ENCODE peak calls at places on chromosome 5, in nine cellular contexts. M, W, V, U, T, O, F, Z and N are unnamed samples.

GRCh38 chr5:58184910-58185309 is 275.0 kb downstream of the PLK2 start:
- DNase-seq in M (no peak), F (peak; percentile 74), W (no peak), U (peak; percentile 9), Z (peak; percentile 59), T (no peak), V (peak; percentile 50), O (peak; percentile 62), N (no peak)

GRCh38 chr5:76790632-76791290 is 28.1 kb upstream of the F2RL1 start:
- DNase-seq in F (peak; percentile 100), M (no peak), W (no peak), O (peak; percentile 97), T (no peak), U (peak; percentile 90), V (peak; percentile 100), Z (peak; percentile 58), N (no peak)

GRCh38 chr5:143499480-143500114 is 96.1 kb upstream of the NR3C1 start:
- DNase-seq in Z (no peak), M (no peak), F (no peak), U (no peak), O (no peak), W (no peak), V (no peak), T (no peak), N (no peak)

GRCh38 chr5:153598099-153598498 is 107.6 kb downstream of the GRIA1 start:
- DNase-seq in Z (no peak), O (no peak), M (no peak), V (no peak), T (no peak), F (no peak), U (no peak), W (no peak), N (no peak)

GRCh38 chr5:149024477-149024876 is 38.4 kb downstream of the SH3TC2 start:
- DNase-seq in M (no peak), U (no peak), T (no peak), O (no peak), F (no peak), W (no peak), V (peak; percentile 77), Z (no peak), N (no peak)

GRCh38 chr5:98742395-98743073 is 30.9 kb upstream of the RGMB start:
- DNase-seq in F (no peak), W (peak; percentile 3), O (no peak), U (no peak), T (no peak), M (no peak), Z (no peak), V (no peak), N (no peak)

GRCh38 chr5:149656576-149657182 is 73.4 kb upstream of the PPARGC1B start:
- DNase-seq in F (no peak), U (no peak), T (peak; percentile 37), W (peak; percentile 56), V (no peak), M (peak; percentile 49), Z (no peak), O (peak; percentile 26), N (peak; percentile 22)

GRCh38 chr5:42514759-42515158 is 91.5 kb downstream of the GHR start:
- DNase-seq in T (no peak), Z (no peak), V (no peak), F (no peak), O (peak; percentile 7), U (no peak), W (no peak), M (no peak), N (no peak)

GRCh38 chr5:172841258-172841657 is 7.2 kb downstream of the ERGIC1 start:
- DNase-seq in T (no peak), Z (no peak), M (no peak), O (no peak), W (no peak), V (no peak), F (no peak), U (no peak), N (no peak)

GRCh38 chr5:143041461-143041860 is 271.3 kb downstream of the ARHGAP26 start:
- DNase-seq in T (no peak), Z (no peak), V (no peak), O (no peak), M (no peak), U (no peak), W (no peak), F (no peak), N (no peak)

GRCh38 chr5:34916518-34916917 is 1.0 kb downstream of the BRIX1 start:
- DNase-seq in Z (no peak), F (no peak), M (no peak), T (no peak), U (no peak), O (no peak), W (no peak), V (no peak), N (no peak)

GRCh38 chr5:77771452-77771851 is 4.7 kb downstream of the TBCA start:
- DNase-seq in U (no peak), F (no peak), T (no peak), M (no peak), Z (no peak), W (no peak), V (no peak), O (no peak), N (no peak)

GRCh38 chr5:132962429-132962928 is 955 bp downstream of the AFF4 start:
- DNase-seq in M (no peak), Z (peak; percentile 72), T (peak; percentile 34), U (no peak), V (peak; percentile 76), O (peak; percentile 69), F (peak; percentile 77), W (peak; percentile 20), N (no peak)

GRCh38 chr5:26024774-26025173 is 1013.6 kb downstream of the CDH9 start:
- DNase-seq in U (no peak), T (no peak), F (no peak), W (peak; percentile 39), M (no peak), Z (no peak), V (no peak), O (no peak), N (no peak)

GRCh38 chr5:6527749-6528455 is 79.2 kb downstream of the UBE2QL1 start:
- DNase-seq in Z (no peak), M (no peak), V (no peak), U (no peak), T (no peak), W (no peak), F (no peak), O (no peak), N (no peak)

GRCh38 chr5:55308254-55308836 is 556 bp downstream of the MTREX start:
- DNase-seq in W (peak; percentile 5), T (peak; percentile 26), O (peak; percentile 35), M (no peak), U (no peak), F (peak; percentile 26), Z (no peak), V (peak; percentile 19), N (no peak)

GRCh38 chr5:113112435-113112834 is 135.8 kb downstream of the DCP2 start:
- DNase-seq in F (peak; percentile 66), U (no peak), T (no peak), M (no peak), W (no peak), Z (peak; percentile 48), V (peak; percentile 68), O (peak; percentile 32), N (no peak)

GRCh38 chr5:72454996-72455395 is 52.2 kb downstream of the ZNF366 start:
- DNase-seq in F (no peak), O (no peak), U (no peak), V (no peak), M (no peak), W (no peak), Z (no peak), T (no peak), N (no peak)

GRCh38 chr5:79795764-79796398 is 106.2 kb downstream of the CMYA5 start:
- DNase-seq in F (peak; percentile 49), V (no peak), U (no peak), T (no peak), M (peak; percentile 35), Z (peak; percentile 6), W (no peak), O (peak; percentile 27), N (no peak)

GRCh38 chr5:93741136-93741811 is at the start of gene POU5F2:
- DNase-seq in T (no peak), M (no peak), V (no peak), W (no peak), O (no peak), F (no peak), U (no peak), Z (no peak), N (no peak)
- TF ChIP-seq CTCF in T (peak; percentile 25), M (no peak), V (no peak), W (no peak), O (no peak), F (no peak), U (no peak), Z (no peak), N (no peak)

GRCh38 chr5:1801954-1802295 is 718 bp downstream of the NDUFS6 start:
- DNase-seq in W (no peak), U (no peak), F (no peak), V (no peak), T (no peak), M (no peak), Z (no peak), O (no peak), N (no peak)

GRCh38 chr5:1799110-1799601 is 481 bp downstream of the MRPL36 start:
- DNase-seq in O (peak; percentile 17), F (peak; percentile 16), T (no peak), Z (no peak), U (no peak), M (peak; percentile 30), W (peak; percentile 52), V (peak; percentile 19), N (no peak)

GRCh38 chr5:1799602-1800469 is at the start of gene MRPL36:
- DNase-seq in M (peak; percentile 93), W (peak; percentile 95), Z (peak; percentile 54), F (peak; percentile 88), O (peak; percentile 87), T (peak; percentile 93), U (no peak), V (peak; percentile 85), N (peak; percentile 86)

GRCh38 chr5:1801061-1801953 is at the start of gene NDUFS6:
- DNase-seq in F (peak; percentile 55), U (no peak), O (peak; percentile 42), V (peak; percentile 55), W (peak; percentile 82), Z (no peak), M (peak; percentile 84), T (peak; percentile 79), N (peak; percentile 58)

GRCh38 chr5:1800470-1801060 is 642 bp upstream of the NDUFS6 start:
- DNase-seq in M (no peak), W (peak; percentile 47), U (no peak), F (peak; percentile 37), Z (no peak), T (peak; percentile 48), O (no peak), V (no peak), N (no peak)
- TF ChIP-seq CTCF in M (no peak), W (no peak), U (no peak), F (no peak), Z (no peak), T (peak; percentile 9), O (no peak), V (no peak), N (no peak)

GRCh38 chr5:152349683-152350526 is 55.2 kb downstream of the NMUR2 start:
- DNase-seq in F (peak; percentile 12), O (peak; percentile 24), U (no peak), Z (no peak), W (peak; percentile 51), V (peak; percentile 14), M (no peak), T (peak; percentile 34), N (peak; percentile 34)
- TF ChIP-seq CTCF in F (peak; percentile 51), O (peak; percentile 94), U (peak; percentile 61), Z (peak; percentile 99), W (peak; percentile 89), V (peak; percentile 52), M (peak; percentile 56), T (peak; percentile 88), N (peak; percentile 95)

GRCh38 chr5:12292610-12293204 is 388.5 kb upstream of the CTNND2 start:
- DNase-seq in V (no peak), F (peak; percentile 20), Z (no peak), U (no peak), W (peak; percentile 5), M (no peak), T (no peak), O (peak; percentile 6), N (no peak)
- TF ChIP-seq CTCF in V (peak; percentile 8), F (no peak), Z (peak; percentile 41), U (no peak), W (peak; percentile 48), M (no peak), T (peak; percentile 40), O (peak; percentile 58), N (peak; percentile 34)